ENCODE peak calls at places on chromosome 2, in five cellular contexts. One of them, this sample, is unnamed.

GRCh38 chr2:32933756-32934095 is 13.0 kb upstream of the LTBP1 start:
- DNase-seq in stimulated activated CD4-positive, alpha-beta T cell treated with anti-CD3 and anti-CD28 coated beads, TNF-alpha, amount 100 ng/mL, for 48 hours: no peak
- DNase-seq in GM19239: no peak
- DNase-seq in substantia nigra: no peak
- DNase-seq in small intestine: no peak
- DNase-seq in this sample: no peak

GRCh38 chr2:214378455-214379103 is 32.3 kb upstream of the VWC2L start:
- DNase-seq in stimulated activated CD4-positive, alpha-beta T cell treated with anti-CD3 and anti-CD28 coated beads, TNF-alpha, amount 100 ng/mL, for 48 hours: no peak
- DNase-seq in GM19239: no peak
- DNase-seq in substantia nigra: no peak
- DNase-seq in small intestine: no peak
- DNase-seq in this sample: no peak

GRCh38 chr2:62178741-62179271 is 17.1 kb upstream of the B3GNT2 start:
- DNase-seq in stimulated activated CD4-positive, alpha-beta T cell treated with anti-CD3 and anti-CD28 coated beads, TNF-alpha, amount 100 ng/mL, for 48 hours: no peak
- DNase-seq in GM19239: no peak
- DNase-seq in substantia nigra: no peak
- DNase-seq in small intestine: peak; percentile 69
- DNase-seq in this sample: no peak

GRCh38 chr2:230671117-230671516 is 41.5 kb upstream of the CAB39 start:
- DNase-seq in stimulated activated CD4-positive, alpha-beta T cell treated with anti-CD3 and anti-CD28 coated beads, TNF-alpha, amount 100 ng/mL, for 48 hours: no peak
- DNase-seq in GM19239: no peak
- DNase-seq in substantia nigra: no peak
- DNase-seq in small intestine: no peak
- DNase-seq in this sample: no peak

GRCh38 chr2:39215545-39215944 is 28.2 kb downstream of the CDKL4 start:
- DNase-seq in stimulated activated CD4-positive, alpha-beta T cell treated with anti-CD3 and anti-CD28 coated beads, TNF-alpha, amount 100 ng/mL, for 48 hours: no peak
- DNase-seq in GM19239: no peak
- DNase-seq in substantia nigra: no peak
- DNase-seq in small intestine: no peak
- DNase-seq in this sample: no peak

GRCh38 chr2:70751881-70752280 is 16.1 kb downstream of the ADD2 start:
- DNase-seq in stimulated activated CD4-positive, alpha-beta T cell treated with anti-CD3 and anti-CD28 coated beads, TNF-alpha, amount 100 ng/mL, for 48 hours: no peak
- DNase-seq in GM19239: no peak
- DNase-seq in substantia nigra: no peak
- DNase-seq in small intestine: no peak
- DNase-seq in this sample: no peak

GRCh38 chr2:25885933-25886332 is 7.6 kb upstream of the ASXL2 start:
- DNase-seq in stimulated activated CD4-positive, alpha-beta T cell treated with anti-CD3 and anti-CD28 coated beads, TNF-alpha, amount 100 ng/mL, for 48 hours: no peak
- DNase-seq in GM19239: no peak
- DNase-seq in substantia nigra: no peak
- DNase-seq in small intestine: no peak
- DNase-seq in this sample: no peak

GRCh38 chr2:191384829-191385228 is 139.6 kb downstream of the MYO1B start:
- DNase-seq in stimulated activated CD4-positive, alpha-beta T cell treated with anti-CD3 and anti-CD28 coated beads, TNF-alpha, amount 100 ng/mL, for 48 hours: no peak
- DNase-seq in GM19239: no peak
- DNase-seq in substantia nigra: no peak
- DNase-seq in small intestine: no peak
- DNase-seq in this sample: no peak

GRCh38 chr2:230866704-230867561 is 2.2 kb downstream of the ITM2C start:
- DNase-seq in stimulated activated CD4-positive, alpha-beta T cell treated with anti-CD3 and anti-CD28 coated beads, TNF-alpha, amount 100 ng/mL, for 48 hours: no peak
- DNase-seq in GM19239: no peak
- DNase-seq in substantia nigra: peak; percentile 63
- DNase-seq in small intestine: peak; percentile 56
- DNase-seq in this sample: peak; percentile 72

GRCh38 chr2:109324859-109325258 is 195.9 kb downstream of the SH3RF3 start:
- DNase-seq in stimulated activated CD4-positive, alpha-beta T cell treated with anti-CD3 and anti-CD28 coated beads, TNF-alpha, amount 100 ng/mL, for 48 hours: no peak
- DNase-seq in GM19239: no peak
- DNase-seq in substantia nigra: no peak
- DNase-seq in small intestine: no peak
- DNase-seq in this sample: no peak

GRCh38 chr2:200702646-200703118 is 109.0 kb upstream of the BZW1 start:
- DNase-seq in stimulated activated CD4-positive, alpha-beta T cell treated with anti-CD3 and anti-CD28 coated beads, TNF-alpha, amount 100 ng/mL, for 48 hours: peak; percentile 63
- DNase-seq in GM19239: no peak
- DNase-seq in substantia nigra: no peak
- DNase-seq in small intestine: peak; percentile 57
- DNase-seq in this sample: peak; percentile 8

This sample was measured in effector memory CD4-positive, alpha-beta T cell.